ENCODE peak calls at places on chromosomes 7 and 10, in five cellular contexts. One of them, this sample, is unnamed.

GRCh38 chr7:94348142-94348541 is 46.6 kb upstream of the COL1A2 start:
- DNase-seq in mesendoderm: peak
- DNase-seq in IMR-90: peak
- DNase-seq in neuronal stem cell: no peak
- DNase-seq in H9: no peak
- DNase-seq in this sample: peak

GRCh38 chr7:128393526-128394330 is 16.1 kb downstream of the IMPDH1 start:
- DNase-seq in mesendoderm: no peak
- DNase-seq in IMR-90: no peak
- DNase-seq in neuronal stem cell: no peak
- DNase-seq in H9: no peak
- DNase-seq in this sample: no peak

GRCh38 chr7:1455241-1455939 is 3.9 kb downstream of the MICALL2 start:
- DNase-seq in mesendoderm: no peak
- DNase-seq in IMR-90: no peak
- DNase-seq in neuronal stem cell: no peak
- DNase-seq in H9: peak
- DNase-seq in this sample: no peak

GRCh38 chr10:74244097-74244685 is 93.2 kb downstream of the ADK start:
- DNase-seq in mesendoderm: no peak
- DNase-seq in IMR-90: peak
- DNase-seq in neuronal stem cell: peak
- DNase-seq in H9: no peak
- DNase-seq in this sample: peak

GRCh38 chr10:3570855-3571266 is 214.1 kb downstream of the KLF6 start:
- DNase-seq in mesendoderm: no peak
- DNase-seq in IMR-90: no peak
- DNase-seq in neuronal stem cell: no peak
- DNase-seq in H9: no peak
- DNase-seq in this sample: no peak

GRCh38 chr7:102415685-102416225 is 17.6 kb upstream of the ORAI2 start:
- DNase-seq in mesendoderm: no peak
- DNase-seq in IMR-90: no peak
- DNase-seq in neuronal stem cell: no peak
- DNase-seq in H9: no peak
- DNase-seq in this sample: no peak

GRCh38 chr10:119007211-119007574 is 22.3 kb upstream of the NANOS1 start:
- DNase-seq in mesendoderm: no peak
- DNase-seq in IMR-90: no peak
- DNase-seq in neuronal stem cell: no peak
- DNase-seq in H9: no peak
- DNase-seq in this sample: no peak

GRCh38 chr10:15856328-15857000 is 3.8 kb downstream of the MINDY3 start:
- DNase-seq in mesendoderm: peak
- DNase-seq in IMR-90: no peak
- DNase-seq in neuronal stem cell: no peak
- DNase-seq in H9: no peak
- DNase-seq in this sample: peak

GRCh38 chr7:1906988-1907745 is 237.1 kb downstream of the ELFN1 start:
- DNase-seq in mesendoderm: no peak
- DNase-seq in IMR-90: no peak
- DNase-seq in neuronal stem cell: no peak
- DNase-seq in H9: no peak
- DNase-seq in this sample: no peak

GRCh38 chr7:158827411-158828342 is 1.6 kb downstream of the ESYT2 start:
- DNase-seq in mesendoderm: no peak
- DNase-seq in IMR-90: peak
- DNase-seq in neuronal stem cell: no peak
- DNase-seq in H9: no peak
- DNase-seq in this sample: peak

GRCh38 chr7:135650831-135651573 is 11.3 kb upstream of the STMP1 start:
- DNase-seq in mesendoderm: peak
- DNase-seq in IMR-90: peak
- DNase-seq in neuronal stem cell: no peak
- DNase-seq in H9: no peak
- DNase-seq in this sample: peak

GRCh38 chr7:95534796-95535195 is 49.1 kb downstream of the ASB4 start:
- DNase-seq in mesendoderm: no peak
- DNase-seq in IMR-90: no peak
- DNase-seq in neuronal stem cell: no peak
- DNase-seq in H9: no peak
- DNase-seq in this sample: no peak

GRCh38 chr10:109427421-109427820 is 495.9 kb downstream of the XPNPEP1 start:
- DNase-seq in mesendoderm: peak
- DNase-seq in IMR-90: peak
- DNase-seq in neuronal stem cell: no peak
- DNase-seq in H9: no peak
- DNase-seq in this sample: peak

GRCh38 chr10:29392376-29393021 is 103.6 kb downstream of the LYZL1 start:
- DNase-seq in mesendoderm: peak
- DNase-seq in IMR-90: peak
- DNase-seq in neuronal stem cell: peak
- DNase-seq in H9: peak
- DNase-seq in this sample: peak

GRCh38 chr10:28391283-28391682 is 88.4 kb upstream of the MPP7 start:
- DNase-seq in mesendoderm: no peak
- DNase-seq in IMR-90: no peak
- DNase-seq in neuronal stem cell: no peak
- DNase-seq in H9: no peak
- DNase-seq in this sample: no peak

GRCh38 chr10:69629897-69630650 is at the start of gene FAM241B:
- DNase-seq in mesendoderm: peak
- DNase-seq in IMR-90: peak
- DNase-seq in neuronal stem cell: peak
- DNase-seq in H9: peak
- DNase-seq in this sample: peak

GRCh38 chr10:33534455-33534854 is 200.0 kb upstream of the NRP1 start:
- DNase-seq in mesendoderm: no peak
- DNase-seq in IMR-90: no peak
- DNase-seq in neuronal stem cell: no peak
- DNase-seq in H9: no peak
- DNase-seq in this sample: no peak

GRCh38 chr7:75866497-75867389 is 12.1 kb upstream of the RHBDD2 start:
- DNase-seq in mesendoderm: peak
- DNase-seq in IMR-90: peak
- DNase-seq in neuronal stem cell: peak
- DNase-seq in H9: peak
- DNase-seq in this sample: peak

GRCh38 chr10:112959207-112959838 is 9.3 kb downstream of the TCF7L2 start:
- DNase-seq in mesendoderm: no peak
- DNase-seq in IMR-90: peak
- DNase-seq in neuronal stem cell: no peak
- DNase-seq in H9: no peak
- DNase-seq in this sample: peak
- H2BK120ac ChIP-seq in mesendoderm: no peak
- H2BK120ac ChIP-seq in IMR-90: peak
- H2BK120ac ChIP-seq in neuronal stem cell: no peak
- H2BK120ac ChIP-seq in H9: no peak
- H2BK120ac ChIP-seq in this sample: no peak

GRCh38 chr7:91880413-91881241 is at the start of gene MTERF1:
- DNase-seq in mesendoderm: peak
- DNase-seq in IMR-90: peak
- DNase-seq in neuronal stem cell: peak
- DNase-seq in H9: peak
- DNase-seq in this sample: peak
- H2BK120ac ChIP-seq in mesendoderm: no peak
- H2BK120ac ChIP-seq in IMR-90: peak
- H2BK120ac ChIP-seq in neuronal stem cell: no peak
- H2BK120ac ChIP-seq in H9: no peak
- H2BK120ac ChIP-seq in this sample: peak

GRCh38 chr7:7351832-7352231 is 169.5 kb downstream of the C1GALT1 start:
- DNase-seq in mesendoderm: peak
- DNase-seq in IMR-90: no peak
- DNase-seq in neuronal stem cell: no peak
- DNase-seq in H9: no peak
- DNase-seq in this sample: no peak

GRCh38 chr7:7352845-7353244 is 170.5 kb downstream of the C1GALT1 start:
- DNase-seq in mesendoderm: peak
- DNase-seq in IMR-90: no peak
- DNase-seq in neuronal stem cell: no peak
- DNase-seq in H9: peak
- DNase-seq in this sample: no peak

GRCh38 chr7:7354674-7355073 is 172.3 kb downstream of the C1GALT1 start:
- DNase-seq in mesendoderm: peak
- DNase-seq in IMR-90: no peak
- DNase-seq in neuronal stem cell: no peak
- DNase-seq in H9: no peak
- DNase-seq in this sample: no peak

GRCh38 chr7:7349156-7349555 is 166.8 kb downstream of the C1GALT1 start:
- DNase-seq in mesendoderm: no peak
- DNase-seq in IMR-90: no peak
- DNase-seq in neuronal stem cell: no peak
- DNase-seq in H9: no peak
- DNase-seq in this sample: no peak

GRCh38 chr7:7351156-7351555 is 168.8 kb downstream of the C1GALT1 start:
- DNase-seq in mesendoderm: no peak
- DNase-seq in IMR-90: no peak
- DNase-seq in neuronal stem cell: no peak
- DNase-seq in H9: no peak
- DNase-seq in this sample: no peak
- H2BK120ac ChIP-seq in mesendoderm: no peak
- H2BK120ac ChIP-seq in IMR-90: no peak
- H2BK120ac ChIP-seq in neuronal stem cell: no peak
- H2BK120ac ChIP-seq in H9: no peak
- H2BK120ac ChIP-seq in this sample: no peak

GRCh38 chr10:96656839-96657238 is 63.5 kb downstream of the PIK3AP1 start:
- DNase-seq in mesendoderm: no peak
- DNase-seq in IMR-90: no peak
- DNase-seq in neuronal stem cell: no peak
- DNase-seq in H9: no peak
- DNase-seq in this sample: no peak
- H2BK120ac ChIP-seq in mesendoderm: no peak
- H2BK120ac ChIP-seq in IMR-90: no peak
- H2BK120ac ChIP-seq in neuronal stem cell: no peak
- H2BK120ac ChIP-seq in H9: no peak
- H2BK120ac ChIP-seq in this sample: no peak

GRCh38 chr10:688621-689426 is 644 bp downstream of the DIP2C start:
- DNase-seq in mesendoderm: peak
- DNase-seq in IMR-90: peak
- DNase-seq in neuronal stem cell: peak
- DNase-seq in H9: no peak
- DNase-seq in this sample: peak
- H2BK120ac ChIP-seq in mesendoderm: no peak
- H2BK120ac ChIP-seq in IMR-90: peak
- H2BK120ac ChIP-seq in neuronal stem cell: peak
- H2BK120ac ChIP-seq in H9: no peak
- H2BK120ac ChIP-seq in this sample: no peak

DNA sequence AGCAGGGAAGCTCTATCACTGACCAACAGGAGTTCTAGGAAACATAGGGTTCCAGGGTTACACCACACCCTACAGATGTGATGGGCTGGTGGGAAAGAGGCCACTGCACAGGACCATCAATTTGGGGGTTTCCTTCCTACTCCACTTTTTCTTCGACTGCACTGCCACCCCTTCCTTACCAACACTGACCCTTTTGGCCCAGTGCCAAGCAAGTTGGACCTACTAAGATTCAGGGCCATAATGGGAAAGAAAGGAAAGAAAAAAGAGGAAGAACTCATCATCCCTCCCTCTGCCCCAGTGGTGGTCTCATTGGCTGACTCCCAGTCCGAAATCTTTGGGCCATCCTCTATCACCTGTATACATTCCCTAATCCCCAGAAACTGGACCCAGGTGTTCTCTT is 6.1 kb upstream of the PLEKHS1 start:
- DNase-seq in mesendoderm: no peak
- DNase-seq in IMR-90: no peak
- DNase-seq in neuronal stem cell: no peak
- DNase-seq in H9: no peak
- DNase-seq in this sample: no peak
- H2BK120ac ChIP-seq in mesendoderm: no peak
- H2BK120ac ChIP-seq in IMR-90: no peak
- H2BK120ac ChIP-seq in neuronal stem cell: no peak
- H2BK120ac ChIP-seq in H9: no peak
- H2BK120ac ChIP-seq in this sample: no peak

DNA sequence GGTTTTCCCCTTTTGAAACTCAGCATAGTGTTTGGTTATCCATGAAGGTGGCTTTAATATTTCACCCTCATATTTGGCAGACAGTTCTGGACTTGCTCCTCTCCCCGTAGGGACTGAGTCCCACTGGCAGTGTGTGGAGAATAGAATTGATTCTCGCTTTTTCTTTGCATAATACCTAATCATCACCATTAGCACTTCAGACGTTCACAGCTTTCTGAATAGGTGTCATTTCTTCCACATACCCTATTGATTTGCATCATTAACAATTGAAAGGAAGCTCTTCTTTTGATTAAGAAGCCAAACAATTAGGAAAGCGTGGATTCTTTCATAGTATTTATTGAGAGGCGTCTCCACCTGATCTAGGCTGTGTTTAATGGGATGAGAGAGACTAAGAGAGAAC is 250.1 kb upstream of the C7orf33 start:
- DNase-seq in mesendoderm: no peak
- DNase-seq in IMR-90: no peak
- DNase-seq in neuronal stem cell: no peak
- DNase-seq in H9: no peak
- DNase-seq in this sample: no peak
- H2BK120ac ChIP-seq in mesendoderm: no peak
- H2BK120ac ChIP-seq in IMR-90: no peak
- H2BK120ac ChIP-seq in neuronal stem cell: no peak
- H2BK120ac ChIP-seq in H9: no peak
- H2BK120ac ChIP-seq in this sample: no peak